ENCODE peak calls at places on chromosomes 7 and 10, in eight cellular contexts. I, K, L, Q, U, S, N and T are unnamed samples.

GRCh38 chr7:16051561-16052280 is 365.2 kb upstream of the MEOX2 start:
- DNase-seq in I (no peak), N (no peak), K (no peak), Q (peak), S (no peak), U (no peak), L (no peak), T (no peak)

GRCh38 chr7:130793855-130794618 is 60.0 kb upstream of the KLF14 start:
- DNase-seq in U (no peak), Q (peak), N (no peak), I (no peak), K (no peak), L (no peak), S (no peak), T (peak)

GRCh38 chr10:6033954-6034353 is 28.2 kb downstream of the IL2RA start:
- DNase-seq in U (no peak), S (no peak), K (no peak), N (no peak), L (no peak), I (no peak), Q (peak), T (no peak)

GRCh38 chr7:45021604-45022296 is 21.7 kb downstream of the CCM2 start:
- DNase-seq in L (no peak), S (no peak), N (no peak), I (peak), U (no peak), K (no peak), Q (peak), T (no peak)

GRCh38 chr7:17041324-17041723 is 159.5 kb upstream of the AGR3 start:
- DNase-seq in S (no peak), U (no peak), K (no peak), N (no peak), Q (peak), I (peak), L (no peak), T (no peak)

GRCh38 chr7:7351156-7351555 is 168.8 kb downstream of the C1GALT1 start:
- DNase-seq in K (no peak), S (no peak), Q (no peak), I (no peak), U (no peak), L (no peak), N (no peak), T (no peak)

GRCh38 chr10:60611291-60611747 is 167.0 kb upstream of the CDK1 start:
- DNase-seq in Q (peak), I (no peak), S (no peak), N (no peak), L (peak), K (no peak), U (no peak), T (peak)

GRCh38 chr10:119981826-119982225 is 89.3 kb downstream of the SEC23IP start:
- DNase-seq in Q (no peak), I (no peak), K (no peak), U (no peak), L (no peak), N (no peak), S (no peak), T (no peak)

GRCh38 chr7:104695563-104695962 is 318.4 kb upstream of the KMT2E start:
- DNase-seq in I (no peak), L (no peak), K (no peak), N (no peak), U (no peak), Q (no peak), S (no peak), T (no peak)

GRCh38 chr10:91596821-91597396 is 36.0 kb downstream of the PPP1R3C start:
- DNase-seq in U (no peak), Q (peak), N (no peak), K (no peak), I (no peak), L (no peak), S (no peak), T (no peak)

GRCh38 chr7:1995426-1995825 is 237.3 kb downstream of the MAD1L1 start:
- DNase-seq in U (peak), I (no peak), K (no peak), N (no peak), Q (no peak), L (no peak), S (no peak), T (no peak)

GRCh38 chr7:128831994-128832879 is 2.0 kb downstream of the FLNC start:
- DNase-seq in N (peak), K (no peak), Q (peak), U (peak), L (no peak), I (no peak), S (peak), T (no peak)

GRCh38 chr7:98085674-98086073 is 21.0 kb upstream of the LMTK2 start:
- DNase-seq in N (no peak), S (no peak), Q (no peak), L (no peak), U (no peak), K (no peak), I (no peak), T (no peak)

GRCh38 chr7:82562716-82563404 is 119.3 kb upstream of the CACNA2D1 start:
- DNase-seq in L (no peak), U (no peak), S (no peak), K (no peak), Q (peak), I (no peak), N (no peak), T (no peak)

GRCh38 chr7:30027065-30027456 is 559 bp upstream of the FKBP14 start:
- DNase-seq in I (no peak), U (no peak), K (no peak), Q (peak), S (no peak), L (no peak), N (peak), T (peak)

GRCh38 chr7:158829021-158829341 is 328 bp downstream of the ESYT2 start:
- DNase-seq in L (peak), U (peak), K (no peak), S (peak), I (peak), Q (peak), N (peak), T (peak)

GRCh38 chr10:17637869-17638268 is 6.1 kb upstream of the STAM start:
- DNase-seq in S (no peak), K (no peak), N (no peak), L (no peak), Q (no peak), I (no peak), U (no peak), T (no peak)

GRCh38 chr7:134888141-134888740 is 98.1 kb upstream of the AGBL3 start:
- DNase-seq in N (no peak), U (no peak), L (no peak), I (no peak), S (no peak), Q (no peak), K (no peak), T (no peak)

GRCh38 chr10:90847436-90847835 is 10.4 kb downstream of the HTR7 start:
- DNase-seq in I (peak), Q (peak), S (no peak), U (no peak), N (no peak), K (no peak), L (no peak), T (no peak)

GRCh38 chr10:104557966-104558365 is 83.1 kb upstream of the SORCS3 start:
- DNase-seq in K (no peak), L (no peak), N (no peak), Q (no peak), U (no peak), I (no peak), S (no peak), T (no peak)

GRCh38 chr7:75872073-75872782 is 6.6 kb upstream of the RHBDD2 start:
- DNase-seq in I (peak), S (no peak), K (no peak), Q (peak), N (no peak), L (no peak), U (no peak), T (no peak)

GRCh38 chr10:69684981-69685353 is 54.9 kb downstream of the FAM241B start:
- DNase-seq in U (no peak), I (no peak), N (no peak), S (no peak), K (no peak), Q (no peak), L (no peak), T (no peak)

GRCh38 chr10:69687396-69687795 is 57.3 kb downstream of the FAM241B start:
- DNase-seq in S (no peak), L (no peak), N (no peak), U (no peak), K (no peak), Q (no peak), I (no peak), T (no peak)

GRCh38 chr10:69685426-69685801 is 55.4 kb downstream of the FAM241B start:
- DNase-seq in U (no peak), I (no peak), S (no peak), L (no peak), K (no peak), N (no peak), Q (no peak), T (peak)

GRCh38 chr10:69685802-69686585 is 55.9 kb downstream of the FAM241B start:
- DNase-seq in L (no peak), U (peak), N (no peak), I (no peak), S (no peak), Q (peak), K (no peak), T (peak)

DNA sequence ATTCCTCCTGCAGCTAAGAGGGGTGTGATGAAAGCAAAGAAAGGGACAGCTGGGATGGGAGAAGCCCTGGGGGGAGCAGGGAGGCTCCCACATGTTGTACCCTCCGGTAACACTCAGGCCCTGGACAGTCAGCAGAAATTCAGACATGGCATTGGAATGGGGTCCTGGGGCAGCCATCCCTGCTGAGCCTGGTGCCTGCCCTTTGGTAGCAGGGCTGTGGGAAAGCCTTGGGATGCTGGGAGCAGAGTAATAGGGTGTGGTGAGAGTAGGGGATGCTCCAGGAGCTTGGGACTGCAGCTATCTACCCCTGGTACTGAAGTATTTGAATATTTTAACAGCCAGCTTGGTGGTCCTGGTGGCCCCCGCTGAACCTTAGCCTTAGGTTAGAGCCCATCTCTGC is 56.8 kb downstream of the FAM241B start:
- DNase-seq in U (no peak), I (no peak), L (no peak), Q (no peak), N (no peak), K (no peak), S (no peak), T (no peak)
- TF ChIP-seq CTCF in U (no peak), I (no peak), L (no peak), Q (no peak), N (no peak), K (no peak), S (no peak), T (no peak)

GRCh38 chr7:767941-768729 is 41.1 kb upstream of the PRKAR1B start:
- DNase-seq in K (no peak), N (peak), U (no peak), S (no peak), Q (peak), L (no peak), I (no peak), T (no peak)

GRCh38 chr7:770786-771185 is 43.7 kb upstream of the PRKAR1B start:
- DNase-seq in N (no peak), S (no peak), Q (peak), K (no peak), I (no peak), U (no peak), L (peak), T (no peak)

GRCh38 chr7:767580-767940 is 40.5 kb upstream of the PRKAR1B start:
- DNase-seq in N (no peak), L (no peak), Q (peak), S (no peak), I (no peak), K (no peak), U (no peak), T (no peak)

GRCh38 chr7:770336-770735 is 43.3 kb upstream of the PRKAR1B start:
- DNase-seq in I (no peak), S (no peak), Q (no peak), N (no peak), L (no peak), K (no peak), U (no peak), T (no peak)

DNA sequence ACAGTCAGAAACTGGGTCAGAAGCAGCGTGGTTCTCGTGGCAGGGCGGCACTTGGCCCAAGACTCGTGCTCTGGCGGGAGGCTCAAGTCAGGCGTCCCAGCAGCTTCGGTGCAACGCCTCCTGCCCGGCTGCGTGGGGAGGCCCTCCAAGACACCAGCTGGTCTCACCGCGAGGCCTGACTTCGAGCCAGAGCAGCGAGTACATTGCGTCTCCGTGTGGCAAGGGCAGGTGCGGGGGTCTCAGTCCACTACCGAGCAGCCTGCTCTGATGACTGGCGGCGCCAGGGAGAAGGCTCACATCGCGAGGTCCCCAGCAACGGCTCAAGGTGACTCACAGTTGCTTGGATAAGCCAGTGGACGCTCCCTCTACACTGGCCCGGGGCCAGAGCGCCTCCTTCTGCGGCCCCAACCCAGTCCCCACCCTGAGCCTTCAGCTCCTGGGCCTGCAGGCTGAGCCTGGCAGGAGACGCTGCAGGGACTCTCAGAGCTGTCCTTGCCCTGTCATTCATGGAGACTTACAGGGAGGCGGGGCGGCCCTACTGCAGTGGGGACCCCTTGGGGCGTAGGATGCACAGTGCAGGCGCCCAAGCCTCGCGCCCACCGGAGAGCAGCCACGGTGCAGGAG is 41.9 kb upstream of the PRKAR1B start:
- DNase-seq in K (no peak), N (no peak), I (no peak), S (no peak), L (peak), U (peak), Q (peak), T (no peak)
- TF ChIP-seq CTCF in K (no peak), N (no peak), I (no peak), S (no peak), L (no peak), U (peak), Q (peak), T (no peak)

GRCh38 chr10:124632064-124632531 is 112.1 kb downstream of the FAM53B start:
- DNase-seq in L (no peak), N (no peak), I (no peak), S (peak), U (peak), K (no peak), Q (peak), T (no peak)
- TF ChIP-seq CTCF in L (no peak), N (no peak), I (peak), S (no peak), U (peak), K (peak), Q (peak), T (no peak)

GRCh38 chr7:47938574-47939165 is 9.6 kb downstream of the PKD1L1 start:
- DNase-seq in L (no peak), U (no peak), K (peak), Q (no peak), I (no peak), S (no peak), N (no peak), T (no peak)
- TF ChIP-seq CTCF in L (peak), U (no peak), K (peak), Q (no peak), I (no peak), S (no peak), N (no peak), T (no peak)

GRCh38 chr10:95552680-95553342 is 8.4 kb downstream of the SORBS1 start:
- DNase-seq in Q (no peak), N (no peak), U (no peak), I (no peak), K (no peak), S (no peak), L (no peak), T (no peak)
- TF ChIP-seq CTCF in Q (no peak), N (no peak), U (no peak), I (no peak), K (no peak), S (no peak), L (no peak), T (no peak)